ENCODE peak calls at places on chromosomes 1 and 21, in four cellular contexts. G is NT2/D1, S is astrocyte of the spinal cord, K is tibial artery. Q is an unnamed sample.

GRCh38 chr1:938088-938683 is 14.5 kb downstream of the SAMD11 start:
- DNase-seq in G (no peak), S (peak), K (no peak), Q (no peak)

GRCh38 chr1:222634180-222635013 is 16.5 kb downstream of the MIA3 start:
- DNase-seq in G (peak), S (peak), K (peak), Q (peak)

GRCh38 chr1:94675373-94675772 is 133.8 kb upstream of the F3 start:
- DNase-seq in G (no peak), S (peak), K (no peak), Q (no peak)

GRCh38 chr1:231202125-231202633 is 38.8 kb upstream of the GNPAT start:
- DNase-seq in G (no peak), S (no peak), K (no peak), Q (no peak)

GRCh38 chr1:19311931-19312781 is at the start of the genes AKR7A2 and SLC66A1:
- DNase-seq in G (peak), S (peak), K (peak), Q (peak)

GRCh38 chr1:56327195-56327594 is 252.2 kb downstream of the PLPP3 start:
- DNase-seq in G (no peak), S (no peak), K (no peak), Q (no peak)

GRCh38 chr1:153510984-153511410 is 24.8 kb downstream of the S100A6 start:
- DNase-seq in G (peak), S (peak), K (peak), Q (no peak)

GRCh38 chr1:64195089-64195410 is 8.4 kb upstream of the UBE2U start:
- DNase-seq in G (no peak), S (no peak), K (no peak), Q (no peak)

GRCh38 chr1:72140222-72140621 is 142.1 kb downstream of the NEGR1 start:
- DNase-seq in G (no peak), S (no peak), K (no peak), Q (no peak)

GRCh38 chr1:164635784-164636729 is 77.1 kb downstream of the PBX1 start:
- DNase-seq in G (no peak), S (no peak), K (no peak), Q (no peak)

GRCh38 chr1:111179968-111180533 is 20.4 kb downstream of the DENND2D start:
- DNase-seq in G (no peak), S (no peak), K (no peak), Q (no peak)

GRCh38 chr1:79711001-79711431 is 704.5 kb upstream of the ADGRL4 start:
- DNase-seq in G (no peak), S (peak), K (no peak), Q (no peak)

GRCh38 chr1:99806882-99807281 is 40.4 kb upstream of the FRRS1 start:
- DNase-seq in G (no peak), S (no peak), K (no peak), Q (no peak)

GRCh38 chr1:8218351-8219092 is 99.4 kb upstream of the SLC45A1 start:
- DNase-seq in G (no peak), S (no peak), K (peak), Q (no peak)

GRCh38 chr1:207754011-207754410 is 2.2 kb downstream of the CD46 start:
- DNase-seq in G (no peak), S (no peak), K (no peak), Q (no peak)
- H3K4me3 ChIP-seq in G (no peak), S (no peak), K (no peak), Q (peak)

GRCh38 chr1:168467452-168467851 is 76.3 kb downstream of the XCL2 start:
- DNase-seq in G (no peak), S (no peak), K (no peak), Q (no peak)
- H3K4me3 ChIP-seq in G (no peak), S (no peak), K (no peak), Q (no peak)

GRCh38 chr21:45542242-45542666 is at the start of gene SLC19A1:
- DNase-seq in G (no peak), S (no peak), K (peak), Q (no peak)

GRCh38 chr21:45539796-45540600 is 2.2 kb downstream of the SLC19A1 start:
- DNase-seq in G (no peak), S (no peak), K (peak), Q (no peak)

GRCh38 chr21:45542667-45543370 is 579 bp upstream of the SLC19A1 start:
- DNase-seq in G (no peak), S (no peak), K (peak), Q (no peak)

GRCh38 chr21:45540601-45540970 is 1.7 kb downstream of the SLC19A1 start:
- DNase-seq in G (no peak), S (no peak), K (peak), Q (no peak)

DNA sequence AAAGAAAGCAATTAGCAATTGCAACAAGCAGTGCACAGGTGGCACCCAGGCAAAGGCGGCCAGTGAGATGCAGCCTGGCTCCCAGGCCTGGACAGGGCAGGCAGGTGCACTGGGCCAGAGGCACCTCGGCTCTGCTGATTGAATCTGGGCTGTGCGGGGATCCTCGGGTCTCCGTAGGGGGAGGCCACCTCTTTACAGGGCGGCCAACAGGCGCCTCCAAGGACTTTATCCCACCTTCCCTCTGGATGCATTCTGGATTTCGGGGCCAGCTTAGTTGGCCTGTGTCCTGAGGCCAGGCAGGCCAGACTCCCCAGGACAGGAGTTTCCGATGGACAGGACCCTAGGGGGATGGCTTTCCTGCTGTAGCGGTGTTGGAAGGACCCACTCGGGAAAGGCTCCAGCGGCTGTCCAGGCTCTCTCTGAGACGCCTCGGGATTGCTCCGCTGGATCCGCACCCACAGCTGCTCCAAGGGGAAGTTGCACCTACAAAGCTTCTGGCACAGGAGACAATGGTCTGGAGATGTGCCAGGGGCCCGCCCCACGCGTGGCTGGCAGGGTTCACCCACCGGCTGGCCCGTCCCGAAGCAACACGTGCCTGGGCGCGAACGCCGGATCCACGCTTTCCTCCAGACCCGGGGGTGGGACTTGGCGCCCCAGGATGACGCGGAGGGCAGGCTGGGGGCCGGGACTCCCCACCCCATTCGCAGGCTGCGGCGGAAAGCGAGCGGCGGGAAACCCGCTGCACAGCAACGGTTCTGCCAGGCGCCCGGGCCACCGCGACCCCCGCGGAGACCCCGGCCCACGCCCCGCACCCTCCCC is 810 bp downstream of the SLC19A1 start:
- DNase-seq in G (no peak), S (peak), K (peak), Q (peak)
- H3K4me3 ChIP-seq in G (peak), S (peak), K (peak), Q (peak)

GRCh38 chr1:243420968-243421675 is 165.3 kb downstream of the SDCCAG8 start:
- DNase-seq in G (no peak), S (no peak), K (no peak), Q (no peak)

GRCh38 chr1:243416510-243416909 is 160.7 kb downstream of the SDCCAG8 start:
- DNase-seq in G (no peak), S (no peak), K (no peak), Q (no peak)

GRCh38 chr1:243422362-243422761 is 166.5 kb downstream of the SDCCAG8 start:
- DNase-seq in G (no peak), S (no peak), K (no peak), Q (no peak)

GRCh38 chr1:243420369-243420768 is 164.5 kb downstream of the SDCCAG8 start:
- DNase-seq in G (no peak), S (no peak), K (no peak), Q (no peak)

DNA sequence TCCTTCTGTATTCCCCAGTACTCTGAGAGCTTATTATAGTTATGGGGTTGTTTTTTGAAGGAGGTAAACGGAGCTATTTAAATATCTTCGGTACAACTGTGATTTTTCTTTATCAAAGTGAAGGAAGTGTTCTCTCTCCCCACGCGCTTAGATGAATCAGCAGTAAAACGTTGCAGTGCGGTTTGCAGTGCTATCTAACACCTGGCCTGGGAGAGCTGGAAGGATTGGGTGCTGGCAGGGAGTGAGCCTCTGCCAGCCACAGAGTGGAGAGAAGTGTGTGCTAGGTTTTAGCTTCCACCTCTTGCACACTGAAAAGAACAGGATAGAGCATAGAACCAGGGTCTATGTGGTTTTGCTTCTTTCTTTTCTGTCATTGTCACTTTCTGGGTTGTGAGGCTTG is 165.9 kb downstream of the SDCCAG8 start:
- DNase-seq in G (no peak), S (peak), K (no peak), Q (peak)
- H3K4me3 ChIP-seq in G (no peak), S (peak), K (no peak), Q (peak)

DNA sequence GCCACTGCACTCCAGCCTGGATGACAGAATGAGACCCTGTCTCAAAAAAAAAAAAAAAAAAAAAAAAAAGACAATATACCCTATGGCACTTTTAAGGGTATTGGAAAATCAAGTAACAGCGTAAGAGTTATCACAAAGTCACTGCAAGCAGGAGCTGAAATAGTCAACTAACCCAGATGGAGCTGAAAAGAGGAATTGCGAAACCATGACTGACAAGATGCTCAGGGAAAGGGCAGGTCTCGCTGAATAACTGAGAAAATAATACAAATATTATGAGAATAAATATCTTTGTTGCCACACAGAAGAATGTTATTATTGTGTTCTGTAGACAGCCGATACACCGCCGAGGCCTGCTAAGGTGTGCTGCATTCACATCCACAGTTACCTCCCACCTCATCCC is 17.8 kb downstream of the HLCS start:
- DNase-seq in G (no peak), S (no peak), K (no peak), Q (no peak)
- H3K4me3 ChIP-seq in G (no peak), S (no peak), K (no peak), Q (no peak)

GRCh38 chr1:159008744-159009188 is 941 bp upstream of the IFI16 start:
- DNase-seq in G (no peak), S (peak), K (no peak), Q (no peak)
- H3K4me3 ChIP-seq in G (no peak), S (no peak), K (no peak), Q (no peak)

GRCh38 chr1:2859219-2859880 is 57.9 kb upstream of the TTC34 start:
- DNase-seq in G (no peak), S (no peak), K (no peak), Q (no peak)

GRCh38 chr1:2861143-2861987 is 59.9 kb upstream of the TTC34 start:
- DNase-seq in G (no peak), S (no peak), K (no peak), Q (no peak)

GRCh38 chr1:2859881-2860430 is 58.5 kb upstream of the TTC34 start:
- DNase-seq in G (no peak), S (no peak), K (no peak), Q (no peak)

GRCh38 chr1:2861988-2862430 is 60.5 kb upstream of the TTC34 start:
- DNase-seq in G (no peak), S (no peak), K (no peak), Q (no peak)

GRCh38 chr1:2860476-2861142 is 59.1 kb upstream of the TTC34 start:
- DNase-seq in G (no peak), S (no peak), K (no peak), Q (no peak)
- H3K4me3 ChIP-seq in G (no peak), S (no peak), K (no peak), Q (no peak)

GRCh38 chr1:53982034-53982761 is 35.8 kb downstream of the LDLRAD1 start:
- DNase-seq in G (peak), S (peak), K (no peak), Q (peak)
- H3K4me3 ChIP-seq in G (no peak), S (peak), K (peak), Q (peak)